ENCODE peak calls at places on chromosomes 5 and 9, in five cellular contexts. T is body of pancreas; M is CD4-positive, alpha-beta memory T cell; U is adrenal gland; L is heart left ventricle. S is an unnamed sample. For H3K4me1, the result is how much of the 10 kb centered on the place peaks cover.

GRCh38 chr9:14365667-14366066 is 51.7 kb upstream of the NFIB start:
- DNase-seq in T (no peak), M (no peak), U (no peak), L (no peak), S (no peak)

GRCh38 chr9:9749591-9749990 is 863.2 kb downstream of the PTPRD start:
- DNase-seq in T (no peak), M (no peak), U (no peak), L (no peak), S (no peak)

GRCh38 chr5:84287964-84288363 is 96.7 kb downstream of the EDIL3 start:
- DNase-seq in T (no peak), M (no peak), U (no peak), L (no peak), S (peak)

GRCh38 chr9:37575921-37576721 is at the start of gene FBXO10:
- DNase-seq in T (peak), M (peak), U (peak), L (peak), S (peak)

GRCh38 chr9:112166176-112167140 is 8.6 kb downstream of the SUSD1 start:
- DNase-seq in T (peak), M (no peak), U (no peak), L (no peak), S (peak)

GRCh38 chr9:14136646-14137370 is 177.1 kb downstream of the NFIB start:
- DNase-seq in T (no peak), M (no peak), U (no peak), L (no peak), S (no peak)

GRCh38 chr9:120921751-120922181 is 4.8 kb downstream of the TRAF1 start:
- DNase-seq in T (no peak), M (no peak), U (no peak), L (no peak), S (no peak)

GRCh38 chr5:81400375-81400774 is 6.4 kb upstream of the ACOT12 start:
- DNase-seq in T (no peak), M (no peak), U (no peak), L (no peak), S (no peak)

GRCh38 chr5:4581289-4581688 is 558.8 kb upstream of the ADAMTS16 start:
- DNase-seq in T (no peak), M (no peak), U (no peak), L (no peak), S (no peak)

GRCh38 chr9:23582836-23583235 is 243.2 kb downstream of the ELAVL2 start:
- DNase-seq in T (no peak), M (no peak), U (no peak), L (no peak), S (no peak)

GRCh38 chr5:134574521-134574920 is 49.1 kb downstream of the JADE2 start:
- DNase-seq in T (no peak), M (no peak), U (no peak), L (no peak), S (no peak)

GRCh38 chr9:38263534-38263933 is 129.0 kb upstream of the ALDH1B1 start:
- DNase-seq in T (no peak), M (no peak), U (no peak), L (no peak), S (no peak)

GRCh38 chr9:93893899-93894690 is 61.1 kb downstream of the BARX1 start:
- DNase-seq in T (peak), M (no peak), U (no peak), L (no peak), S (no peak)

GRCh38 chr9:16708638-16709435 is 161.6 kb downstream of the BNC2 start:
- DNase-seq in T (no peak), M (no peak), U (no peak), L (no peak), S (no peak)

GRCh38 chr9:83015897-83016296 is 47.0 kb downstream of the RASEF start:
- DNase-seq in T (no peak), M (no peak), U (no peak), L (no peak), S (no peak)

GRCh38 chr9:92659601-92660000 is 10.3 kb downstream of the IPPK start:
- DNase-seq in T (no peak), M (no peak), U (no peak), L (no peak), S (no peak)

GRCh38 chr5:10539685-10539998 is 24.2 kb upstream of the ANKRD33B start:
- DNase-seq in T (no peak), M (no peak), U (no peak), L (no peak), S (no peak)

GRCh38 chr9:109471994-109472393 is 26.1 kb downstream of the PTPN3 start:
- DNase-seq in T (no peak), M (no peak), U (no peak), L (no peak), S (peak)

GRCh38 chr5:107933326-107933725 is 262.6 kb upstream of the EFNA5 start:
- DNase-seq in T (no peak), M (no peak), U (no peak), L (no peak), S (no peak)

GRCh38 chr5:43000914-43001313 is 39.2 kb downstream of the ANXA2R start:
- DNase-seq in T (no peak), M (no peak), U (no peak), L (no peak), S (no peak)

GRCh38 chr5:5702934-5703333 is 280.5 kb downstream of the ICE1 start:
- DNase-seq in T (no peak), M (no peak), U (no peak), L (no peak), S (no peak)

GRCh38 chr5:156326718-156327259 is at the start of gene SGCD:
- DNase-seq in T (peak), M (no peak), U (peak), L (peak), S (peak)

GRCh38 chr5:78182838-78183237 is 111.7 kb downstream of the AP3B1 start:
- DNase-seq in T (no peak), M (no peak), U (no peak), L (no peak), S (no peak)

GRCh38 chr9:129185991-129186390 is 7.9 kb upstream of the IER5L start:
- DNase-seq in T (no peak), M (no peak), U (no peak), L (no peak), S (no peak)

GRCh38 chr5:132463808-132464154 is 26.8 kb downstream of the IRF1 start:
- DNase-seq in T (no peak), M (no peak), U (no peak), L (no peak), S (no peak)

GRCh38 chr9:108300296-108301287 is 555.2 kb downstream of the ACTL7B start:
- DNase-seq in T (no peak), M (no peak), U (no peak), L (no peak), S (no peak)

GRCh38 chr9:86655147-86655546 is 292.2 kb downstream of the GAS1 start:
- DNase-seq in T (no peak), M (no peak), U (no peak), L (no peak), S (peak)

GRCh38 chr9:132319421-132320110 is 35.2 kb downstream of the SETX start:
- DNase-seq in T (no peak), M (no peak), U (no peak), L (no peak), S (no peak)

GRCh38 chr5:120817044-120817985 is 353.2 kb downstream of the PRR16 start:
- DNase-seq in T (no peak), M (no peak), U (no peak), L (no peak), S (no peak)

GRCh38 chr9:129752915-129753724 is at the start of gene PTGES:
- DNase-seq in T (peak), M (peak), U (peak), L (peak), S (peak)

GRCh38 chr5:73826761-73827450 is 200.9 kb downstream of the ARHGEF28 start:
- DNase-seq in T (no peak), M (no peak), U (peak), L (no peak), S (no peak)

GRCh38 chr9:3434594-3434993 is 91.2 kb downstream of the RFX3 start:
- DNase-seq in T (no peak), M (no peak), U (no peak), L (no peak), S (no peak)

GRCh38 chr9:87683751-87684626 is 41.9 kb upstream of the CTSL start:
- DNase-seq in T (no peak), M (no peak), U (no peak), L (no peak), S (no peak)

GRCh38 chr5:40441733-40442132 is 238.0 kb upstream of the PTGER4 start:
- DNase-seq in T (no peak), M (peak), U (no peak), L (no peak), S (no peak)

GRCh38 chr5:178460174-178460573 is 130.0 kb downstream of the COL23A1 start:
- DNase-seq in T (no peak), M (no peak), U (no peak), L (no peak), S (no peak)

GRCh38 chr5:111892949-111893348 is 136.0 kb upstream of the NREP start:
- DNase-seq in T (no peak), M (no peak), U (no peak), L (no peak), S (no peak)

GRCh38 chr5:13412040-13412595 is 532.4 kb downstream of the DNAH5 start:
- DNase-seq in T (no peak), M (no peak), U (no peak), L (no peak), S (no peak)

GRCh38 chr9:80699551-80699998 is 989.8 kb downstream of the TLE1 start:
- DNase-seq in T (no peak), M (no peak), U (no peak), L (no peak), S (peak)

GRCh38 chr5:117488976-117489500 is 914.4 kb upstream of the SEMA6A start:
- DNase-seq in T (no peak), M (no peak), U (no peak), L (no peak), S (peak)

GRCh38 chr5:117487556-117487955 is 912.9 kb upstream of the SEMA6A start:
- DNase-seq in T (no peak), M (no peak), U (no peak), L (no peak), S (no peak)

GRCh38 chr5:117486291-117486690 is 911.7 kb upstream of the SEMA6A start:
- DNase-seq in T (no peak), M (no peak), U (no peak), L (no peak), S (no peak)

GRCh38 chr5:117486879-117487391 is 912.3 kb upstream of the SEMA6A start:
- DNase-seq in T (no peak), M (no peak), U (no peak), L (no peak), S (peak)
- H3K27ac ChIP-seq in T (no peak), M (no peak), U (no peak), L (no peak), S (no peak)

GRCh38 chr9:124296094-124296493 is 38.3 kb downstream of the NEK6 start:
- DNase-seq in T (no peak), M (no peak), U (no peak), L (no peak), S (no peak)
- H3K4me1 ChIP-seq in T (half or more), M (under half), U (under half), L (half or more), S (under half)

GRCh38 chr9:4721736-4722135 is 19.3 kb downstream of the AK3 start:
- DNase-seq in T (no peak), M (no peak), U (no peak), L (no peak), S (no peak)

GRCh38 chr9:4714266-4715016 is 26.6 kb downstream of the AK3 start:
- DNase-seq in T (no peak), M (no peak), U (no peak), L (no peak), S (no peak)

GRCh38 chr9:4716163-4716562 is 24.8 kb downstream of the AK3 start:
- DNase-seq in T (no peak), M (no peak), U (no peak), L (no peak), S (no peak)

GRCh38 chr9:4718911-4719310 is 22.1 kb downstream of the AK3 start:
- DNase-seq in T (no peak), M (no peak), U (peak), L (no peak), S (no peak)

DNA sequence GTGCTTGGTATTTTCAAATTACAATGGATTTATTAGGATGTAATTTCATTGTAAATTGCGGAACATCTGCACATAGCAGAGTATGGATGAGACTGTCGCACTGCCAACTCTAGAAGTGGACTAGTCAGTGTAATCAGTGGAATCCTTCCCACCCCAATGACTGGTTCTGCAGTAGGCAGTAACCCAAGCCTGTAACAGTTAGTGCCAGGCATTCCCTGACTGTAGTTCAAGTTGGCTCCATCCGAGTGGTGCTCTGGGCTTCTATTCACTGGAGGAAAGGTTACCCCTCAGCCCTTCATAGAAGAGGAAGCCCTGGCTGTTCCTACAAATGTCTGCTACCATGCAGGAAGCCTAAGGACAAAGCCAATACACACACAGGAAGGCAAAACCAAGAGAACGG is 23.2 kb downstream of the AK3 start:
- DNase-seq in T (no peak), M (no peak), U (no peak), L (no peak), S (no peak)
- H3K4me3 ChIP-seq in T (no peak), M (no peak), U (no peak), L (no peak), S (no peak)

DNA sequence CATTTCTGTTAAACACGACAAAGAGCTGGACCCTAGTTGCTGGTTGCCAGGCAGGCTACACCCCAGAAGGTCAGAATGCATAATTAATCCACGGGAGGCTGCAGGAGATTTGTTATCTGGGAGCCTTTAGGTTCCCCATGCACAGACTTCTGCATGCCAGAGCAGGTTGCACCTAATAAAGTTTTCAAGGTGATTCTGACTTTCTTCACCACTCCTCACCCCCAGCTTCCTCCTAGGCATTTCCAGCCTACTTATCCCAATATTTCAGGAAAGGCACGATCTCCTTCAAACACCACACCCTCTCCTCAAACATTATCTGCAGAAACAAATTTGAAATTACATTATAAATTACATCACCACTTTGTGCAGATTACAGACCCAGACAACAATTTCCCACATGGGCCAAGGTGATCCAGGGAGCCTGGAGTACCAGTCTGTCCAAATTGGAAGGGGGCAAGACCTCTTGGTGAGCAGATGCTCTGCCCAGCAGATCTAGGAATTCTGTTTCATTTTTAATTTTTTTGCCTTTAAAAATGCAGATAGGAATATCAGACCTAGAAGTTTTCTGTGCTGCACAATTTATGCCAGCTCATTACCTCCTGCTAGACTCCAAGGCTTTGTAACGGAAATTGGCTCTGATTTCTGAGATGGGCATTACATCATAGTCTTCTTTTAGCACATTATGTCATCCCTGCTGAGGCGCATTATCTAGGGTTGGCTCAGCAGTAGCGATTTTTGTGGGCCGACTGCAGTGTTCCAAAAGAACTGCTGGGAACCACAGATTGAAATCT is 363.4 kb upstream of the SLC30A5 start:
- DNase-seq in T (peak), M (no peak), U (peak), L (no peak), S (peak)
- H3K27ac ChIP-seq in T (peak), M (no peak), U (no peak), L (no peak), S (peak)